ENCODE peak calls at places on chromosomes 2 and 18, in six cellular contexts. J is CD8-positive, alpha-beta T cell; E is T-helper 2 cell; I is central memory CD4-positive, alpha-beta T cell; N is NB4; G is hypothalamus. B is an unnamed sample.

GRCh38 chr2:68362069-68362468 is 3.0 kb upstream of the PLEK start:
- DNase-seq in N (peak), I (peak), J (peak), G (no peak), E (peak), B (peak)

GRCh38 chr2:73091164-73091563 is 19.7 kb upstream of the SFXN5 start:
- DNase-seq in N (no peak), G (no peak), I (no peak), E (no peak), J (no peak), B (no peak)

GRCh38 chr2:2331905-2332280 is 818 bp upstream of the MYT1L start:
- DNase-seq in E (no peak), G (no peak), J (no peak), I (no peak), N (no peak), B (no peak)

GRCh38 chr2:232341061-232341738 is 37.4 kb upstream of the ALPP start:
- DNase-seq in N (no peak), I (no peak), G (no peak), E (no peak), J (no peak), B (no peak)

GRCh38 chr2:74119912-74120825 is 27.5 kb downstream of the BOLA3 start:
- DNase-seq in N (peak), I (peak), G (peak), J (peak), E (peak), B (peak)

GRCh38 chr2:65313126-65313953 is 85.7 kb downstream of the ACTR2 start:
- DNase-seq in J (no peak), I (no peak), N (no peak), E (no peak), G (no peak), B (no peak)

GRCh38 chr2:46095821-46096220 is 201.4 kb upstream of the EPAS1 start:
- DNase-seq in N (no peak), I (no peak), E (no peak), J (no peak), G (no peak), B (no peak)

GRCh38 chr2:127219716-127220090 is 396 bp downstream of the CYP27C1 start:
- DNase-seq in E (no peak), J (no peak), N (peak), G (no peak), I (no peak), B (no peak)

GRCh38 chr2:173193925-173194324 is 118.3 kb downstream of the MAP3K20 start:
- DNase-seq in J (no peak), N (no peak), G (no peak), E (no peak), I (no peak), B (no peak)

GRCh38 chr2:207423886-207424285 is 105.9 kb upstream of the CREB1 start:
- DNase-seq in E (no peak), I (no peak), N (peak), J (peak), G (no peak), B (no peak)

GRCh38 chr18:57881818-57882413 is 78.8 kb upstream of the ATP8B1 start:
- DNase-seq in I (peak), G (peak), J (peak), N (peak), E (no peak), B (peak)

GRCh38 chr2:43222472-43223146 is 3.8 kb downstream of the ZFP36L2 start:
- DNase-seq in I (peak), J (no peak), E (no peak), G (no peak), N (peak), B (no peak)

B was measured in CD4-positive, alpha-beta memory T cell.